ENCODE peak calls at places on chromosomes 11 and 22, in four cellular contexts. One of them, this sample, is unnamed.

GRCh38 chr22:43298062-43298801 is 44.9 kb downstream of the SCUBE1 start:
- DNase-seq in GM12878: no peak
- DNase-seq in HepG2: no peak
- DNase-seq in K562: peak; percentile 27
- DNase-seq in this sample: no peak

GRCh38 chr22:20577549-20577975 is 70.2 kb downstream of the MED15 start:
- DNase-seq in GM12878: no peak
- DNase-seq in HepG2: no peak
- DNase-seq in K562: peak; percentile 79
- DNase-seq in this sample: no peak

GRCh38 chr11:17812286-17813187 is 78.0 kb downstream of the KCNC1 start:
- DNase-seq in GM12878: no peak
- DNase-seq in HepG2: no peak
- DNase-seq in K562: no peak
- DNase-seq in this sample: no peak

GRCh38 chr22:37529652-37530345 is 10.6 kb upstream of the CARD10 start:
- DNase-seq in GM12878: peak; percentile 36
- DNase-seq in HepG2: no peak
- DNase-seq in K562: no peak
- DNase-seq in this sample: no peak

GRCh38 chr11:62572431-62572830 is 1.3 kb downstream of the EEF1G start:
- DNase-seq in GM12878: no peak
- DNase-seq in HepG2: no peak
- DNase-seq in K562: no peak
- DNase-seq in this sample: no peak

GRCh38 chr11:45811571-45812290 is 6.8 kb downstream of the SLC35C1 start:
- DNase-seq in GM12878: no peak
- DNase-seq in HepG2: no peak
- DNase-seq in K562: no peak
- DNase-seq in this sample: no peak

GRCh38 chr11:68039526-68040086 is 781 bp downstream of the TCIRG1 start:
- DNase-seq in GM12878: no peak
- DNase-seq in HepG2: peak; percentile 63
- DNase-seq in K562: no peak
- DNase-seq in this sample: no peak

GRCh38 chr11:1252371-1253102 is 29.7 kb downstream of the MUC5B start:
- DNase-seq in GM12878: no peak
- DNase-seq in HepG2: no peak
- DNase-seq in K562: no peak
- DNase-seq in this sample: no peak

GRCh38 chr22:39920134-39920743 is 19.4 kb downstream of the GRAP2 start:
- DNase-seq in GM12878: no peak
- DNase-seq in HepG2: no peak
- DNase-seq in K562: peak; percentile 77
- DNase-seq in this sample: no peak

GRCh38 chr11:26199341-26199740 is 132.6 kb upstream of the ANO3 start:
- DNase-seq in GM12878: no peak
- DNase-seq in HepG2: no peak
- DNase-seq in K562: no peak
- DNase-seq in this sample: no peak

GRCh38 chr22:16866167-16866566 is 41.0 kb upstream of the XKR3 start:
- DNase-seq in GM12878: no peak
- DNase-seq in HepG2: no peak
- DNase-seq in K562: no peak
- DNase-seq in this sample: no peak

GRCh38 chr11:19922689-19923035 is 210.0 kb downstream of the NAV2 start:
- DNase-seq in GM12878: no peak
- DNase-seq in HepG2: no peak
- DNase-seq in K562: no peak
- DNase-seq in this sample: no peak

GRCh38 chr11:70244698-70245097 is 25.8 kb upstream of the PPFIA1 start:
- DNase-seq in GM12878: no peak
- DNase-seq in HepG2: no peak
- DNase-seq in K562: no peak
- DNase-seq in this sample: no peak

GRCh38 chr11:67452141-67452952 is at the start of gene GPR152:
- DNase-seq in GM12878: no peak
- DNase-seq in HepG2: no peak
- DNase-seq in K562: no peak
- DNase-seq in this sample: no peak

GRCh38 chr11:45590743-45591142 is 74.7 kb downstream of the CHST1 start:
- DNase-seq in GM12878: no peak
- DNase-seq in HepG2: no peak
- DNase-seq in K562: no peak
- DNase-seq in this sample: no peak

GRCh38 chr11:14334893-14335292 is 24.1 kb downstream of the RRAS2 start:
- DNase-seq in GM12878: no peak
- DNase-seq in HepG2: no peak
- DNase-seq in K562: no peak
- DNase-seq in this sample: no peak

GRCh38 chr11:130992788-130993187 is 76.5 kb upstream of the SNX19 start:
- DNase-seq in GM12878: no peak
- DNase-seq in HepG2: no peak
- DNase-seq in K562: no peak
- DNase-seq in this sample: no peak

GRCh38 chr22:39805117-39805516 is 88.4 kb downstream of the ENTHD1 start:
- DNase-seq in GM12878: no peak
- DNase-seq in HepG2: no peak
- DNase-seq in K562: no peak
- DNase-seq in this sample: no peak

GRCh38 chr11:116976941-116977570 is 121.2 kb downstream of the SIK3 start:
- DNase-seq in GM12878: no peak
- DNase-seq in HepG2: no peak
- DNase-seq in K562: no peak
- DNase-seq in this sample: no peak

GRCh38 chr11:28834877-28835276 is 726.7 kb downstream of the METTL15 start:
- DNase-seq in GM12878: no peak
- DNase-seq in HepG2: no peak
- DNase-seq in K562: no peak
- DNase-seq in this sample: no peak

GRCh38 chr11:17846852-17847453 is 112.4 kb downstream of the KCNC1 start:
- DNase-seq in GM12878: no peak
- DNase-seq in HepG2: no peak
- DNase-seq in K562: peak; percentile 17
- DNase-seq in this sample: peak; percentile 14

GRCh38 chr11:45906965-45907591 is at the start of gene FREY1:
- DNase-seq in GM12878: no peak
- DNase-seq in HepG2: no peak
- DNase-seq in K562: no peak
- DNase-seq in this sample: no peak

GRCh38 chr11:75184757-75185156 is 33.9 kb downstream of the SLCO2B1 start:
- DNase-seq in GM12878: no peak
- DNase-seq in HepG2: no peak
- DNase-seq in K562: no peak
- DNase-seq in this sample: no peak

GRCh38 chr11:62556872-62557631 is 10.4 kb upstream of the AHNAK start:
- DNase-seq in GM12878: peak; percentile 81
- DNase-seq in HepG2: no peak
- DNase-seq in K562: no peak
- DNase-seq in this sample: no peak

GRCh38 chr22:19981961-19982920 is 34.4 kb downstream of the ARVCF start:
- DNase-seq in GM12878: no peak
- DNase-seq in HepG2: no peak
- DNase-seq in K562: no peak
- DNase-seq in this sample: no peak

DNA sequence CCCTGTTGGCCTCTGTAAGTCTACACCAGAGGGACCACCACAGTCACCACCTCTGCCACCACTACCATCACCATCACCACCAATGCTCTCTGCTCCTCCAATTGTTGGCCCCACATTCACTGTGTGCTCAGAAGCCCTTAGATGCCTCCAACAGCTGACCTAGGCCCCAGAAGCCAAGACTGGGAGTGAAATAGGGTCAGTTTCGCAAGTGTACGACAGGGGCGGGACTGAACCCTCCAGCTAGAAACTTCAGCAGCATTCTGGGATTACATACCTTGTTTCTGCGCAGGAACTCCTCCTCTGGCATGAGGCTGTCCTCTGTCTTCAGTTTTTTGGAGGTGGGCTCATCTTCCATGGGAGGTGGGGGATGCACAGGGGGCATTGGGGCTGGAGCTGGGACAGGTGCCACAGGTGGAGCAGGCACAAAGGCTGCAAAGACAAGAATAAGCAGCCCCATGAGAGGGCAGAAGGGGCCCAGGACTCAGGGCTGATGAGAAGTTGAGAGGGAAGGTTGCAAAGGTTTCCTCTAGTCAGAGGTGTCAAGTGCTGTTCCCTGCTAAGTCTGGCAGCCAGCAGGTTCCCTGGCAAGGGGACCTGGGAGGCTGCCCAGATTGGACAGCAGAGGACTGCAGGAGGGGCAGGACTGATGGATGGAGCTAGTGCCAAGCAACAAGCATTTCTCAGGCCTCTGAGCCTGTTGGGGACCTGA is 10.2 kb upstream of the TBC1D10A start:
- DNase-seq in GM12878: no peak
- DNase-seq in HepG2: no peak
- DNase-seq in K562: no peak
- DNase-seq in this sample: no peak
- TF ChIP-seq CREB1 in GM12878: no peak
- TF ChIP-seq CREB1 in HepG2: no peak
- TF ChIP-seq CREB1 in K562: no peak
- TF ChIP-seq CREB1 in this sample: no peak

GRCh38 chr22:23106906-23107367 is 34.9 kb downstream of the RSPH14 start:
- DNase-seq in GM12878: no peak
- DNase-seq in HepG2: peak; percentile 39
- DNase-seq in K562: peak; percentile 59
- DNase-seq in this sample: no peak
- TF ChIP-seq NR2C2 in GM12878: no peak
- TF ChIP-seq NR2C2 in HepG2: no peak
- TF ChIP-seq NR2C2 in K562: no peak
- TF ChIP-seq NR2C2 in this sample: no peak

GRCh38 chr11:79242616-79243015 is 198.2 kb downstream of the TENM4 start:
- DNase-seq in GM12878: no peak
- DNase-seq in HepG2: no peak
- DNase-seq in K562: no peak
- DNase-seq in this sample: no peak
- TF ChIP-seq CREB1 in GM12878: no peak
- TF ChIP-seq CREB1 in HepG2: no peak
- TF ChIP-seq CREB1 in K562: no peak
- TF ChIP-seq CREB1 in this sample: no peak

GRCh38 chr11:121416909-121417567 is 35.1 kb upstream of the SORL1 start:
- DNase-seq in GM12878: peak; percentile 92
- DNase-seq in HepG2: no peak
- DNase-seq in K562: no peak
- DNase-seq in this sample: no peak
- TF ChIP-seq NR2C2 in GM12878: no peak
- TF ChIP-seq NR2C2 in HepG2: no peak
- TF ChIP-seq NR2C2 in K562: no peak
- TF ChIP-seq NR2C2 in this sample: no peak

DNA sequence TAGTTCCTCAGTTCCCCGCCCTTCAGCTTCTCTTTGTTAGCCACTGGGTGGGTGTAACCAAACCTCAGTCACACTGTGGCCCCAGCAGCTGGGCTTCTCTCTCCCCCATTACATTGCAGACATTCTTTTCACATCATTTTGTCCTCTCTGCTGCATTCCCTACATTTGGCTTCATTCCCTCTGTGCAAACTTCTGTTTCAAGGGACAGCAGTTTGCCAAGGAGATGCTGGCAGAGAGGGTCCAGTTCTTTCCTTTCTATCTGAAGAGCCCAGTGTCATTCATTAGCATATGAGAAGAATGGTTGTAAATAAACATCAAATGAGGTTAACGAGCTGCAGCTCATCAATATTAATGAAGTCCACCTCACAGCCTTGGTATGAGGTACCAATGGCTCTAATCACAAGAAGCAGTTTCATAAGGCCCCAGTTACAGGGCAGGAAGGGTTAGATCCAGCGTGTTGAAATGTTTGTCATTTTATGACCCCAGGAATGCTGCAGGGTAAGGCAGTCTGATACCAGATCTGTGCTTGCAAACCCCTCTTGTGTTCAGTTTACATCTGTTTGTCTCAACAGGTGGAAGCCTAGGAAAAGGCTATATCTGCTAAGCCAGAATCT is 72.2 kb downstream of the ARFGAP2 start:
- DNase-seq in GM12878: no peak
- DNase-seq in HepG2: no peak
- DNase-seq in K562: no peak
- DNase-seq in this sample: peak; percentile 24
- TF ChIP-seq CREB1 in GM12878: no peak
- TF ChIP-seq CREB1 in HepG2: no peak
- TF ChIP-seq CREB1 in K562: no peak
- TF ChIP-seq CREB1 in this sample: no peak

DNA sequence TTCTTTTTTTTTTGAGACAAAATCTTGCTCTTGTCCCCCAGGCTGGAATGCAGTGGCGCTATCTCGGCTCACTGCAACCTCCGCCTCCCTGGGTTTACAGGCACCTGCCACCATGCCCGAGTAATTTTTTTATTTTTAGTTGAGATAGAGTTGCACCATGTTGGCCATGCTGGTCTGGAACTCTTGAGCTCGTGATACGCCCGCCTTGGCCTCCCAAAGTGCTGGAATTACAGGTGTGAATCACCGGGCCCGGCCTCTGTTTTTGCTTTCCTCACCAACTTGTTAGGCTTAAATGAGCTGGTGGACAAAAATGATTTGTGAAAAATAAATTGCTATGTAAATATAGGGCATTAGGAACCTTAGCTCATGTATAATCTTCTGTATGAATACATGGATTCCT is 3.5 kb downstream of the MEI1 start:
- DNase-seq in GM12878: no peak
- DNase-seq in HepG2: no peak
- DNase-seq in K562: no peak
- DNase-seq in this sample: no peak
- TF ChIP-seq NR2C2 in GM12878: no peak
- TF ChIP-seq NR2C2 in HepG2: no peak
- TF ChIP-seq NR2C2 in K562: no peak
- TF ChIP-seq NR2C2 in this sample: no peak

GRCh38 chr11:12156301-12157140 is 46.1 kb downstream of the MICAL2 start:
- DNase-seq in GM12878: no peak
- DNase-seq in HepG2: no peak
- DNase-seq in K562: no peak
- DNase-seq in this sample: no peak

GRCh38 chr11:12154871-12155668 is 44.7 kb downstream of the MICAL2 start:
- DNase-seq in GM12878: no peak
- DNase-seq in HepG2: no peak
- DNase-seq in K562: no peak
- DNase-seq in this sample: no peak

GRCh38 chr11:12155696-12156095 is 45.3 kb downstream of the MICAL2 start:
- DNase-seq in GM12878: no peak
- DNase-seq in HepG2: no peak
- DNase-seq in K562: no peak
- DNase-seq in this sample: no peak

GRCh38 chr11:12158926-12159325 is 48.5 kb downstream of the MICAL2 start:
- DNase-seq in GM12878: no peak
- DNase-seq in HepG2: no peak
- DNase-seq in K562: peak; percentile 65
- DNase-seq in this sample: no peak

GRCh38 chr11:12157241-12157661 is 46.9 kb downstream of the MICAL2 start:
- DNase-seq in GM12878: no peak
- DNase-seq in HepG2: no peak
- DNase-seq in K562: no peak
- DNase-seq in this sample: no peak
- TF ChIP-seq CREB1 in GM12878: no peak
- TF ChIP-seq CREB1 in HepG2: no peak
- TF ChIP-seq CREB1 in K562: no peak
- TF ChIP-seq CREB1 in this sample: no peak